ENCODE peak calls at places on chromosome 9, in four cellular contexts. One of them, this sample, is unnamed.

GRCh38 chr9:94108584-94108983 is 24.3 kb downstream of the PTPDC1 start:
- DNase-seq in dermis blood vessel endothelial cell: peak; percentile 19
- DNase-seq in GM12892: no peak
- DNase-seq in HCEC 1CT: peak; percentile 9
- DNase-seq in this sample: no peak

GRCh38 chr9:112487008-112487798 is 576 bp downstream of the KIAA1958 start:
- DNase-seq in dermis blood vessel endothelial cell: peak; percentile 56
- DNase-seq in HCEC 1CT: peak; percentile 32
- DNase-seq in GM12892: peak; percentile 45
- DNase-seq in this sample: peak; percentile 23

GRCh38 chr9:31347082-31347617 is 1037.3 kb upstream of the ACO1 start:
- DNase-seq in dermis blood vessel endothelial cell: peak; percentile 82
- DNase-seq in GM12892: no peak
- DNase-seq in HCEC 1CT: no peak
- DNase-seq in this sample: no peak

GRCh38 chr9:110064721-110065252 is 143.2 kb downstream of the C9orf152 start:
- DNase-seq in GM12892: no peak
- DNase-seq in dermis blood vessel endothelial cell: no peak
- DNase-seq in HCEC 1CT: no peak
- DNase-seq in this sample: no peak

GRCh38 chr9:127772603-127773002 is 5.9 kb downstream of the SH2D3C start:
- DNase-seq in HCEC 1CT: no peak
- DNase-seq in dermis blood vessel endothelial cell: no peak
- DNase-seq in GM12892: no peak
- DNase-seq in this sample: no peak

GRCh38 chr9:126925876-126926275 is 11.3 kb downstream of the RALGPS1 start:
- DNase-seq in GM12892: no peak
- DNase-seq in dermis blood vessel endothelial cell: no peak
- DNase-seq in HCEC 1CT: no peak
- DNase-seq in this sample: no peak

GRCh38 chr9:69204869-69205268 is 30.8 kb downstream of the TJP2 start:
- DNase-seq in dermis blood vessel endothelial cell: peak; percentile 61
- DNase-seq in GM12892: no peak
- DNase-seq in HCEC 1CT: peak; percentile 35
- DNase-seq in this sample: no peak

GRCh38 chr9:121363586-121363961 is 6.5 kb downstream of the STOM start:
- DNase-seq in HCEC 1CT: no peak
- DNase-seq in GM12892: no peak
- DNase-seq in dermis blood vessel endothelial cell: peak; percentile 27
- DNase-seq in this sample: no peak

GRCh38 chr9:128001411-128002298 is 20.9 kb upstream of the EEIG1 start:
- DNase-seq in HCEC 1CT: peak; percentile 90
- DNase-seq in GM12892: no peak
- DNase-seq in dermis blood vessel endothelial cell: peak; percentile 86
- DNase-seq in this sample: no peak

GRCh38 chr9:132451276-132451675 is 41.3 kb downstream of the CFAP77 start:
- DNase-seq in HCEC 1CT: no peak
- DNase-seq in GM12892: no peak
- DNase-seq in dermis blood vessel endothelial cell: no peak
- DNase-seq in this sample: no peak

GRCh38 chr9:87875839-87876545 is 6.7 kb upstream of the SPATA31E1 start:
- DNase-seq in dermis blood vessel endothelial cell: no peak
- DNase-seq in GM12892: no peak
- DNase-seq in HCEC 1CT: no peak
- DNase-seq in this sample: no peak

GRCh38 chr9:133714606-133715294 is 23.4 kb downstream of the SARDH start:
- DNase-seq in HCEC 1CT: no peak
- DNase-seq in dermis blood vessel endothelial cell: no peak
- DNase-seq in GM12892: no peak
- DNase-seq in this sample: no peak

GRCh38 chr9:100355561-100355960 is 2.8 kb upstream of the TEX10 start:
- DNase-seq in HCEC 1CT: no peak
- DNase-seq in GM12892: no peak
- DNase-seq in dermis blood vessel endothelial cell: peak; percentile 12
- DNase-seq in this sample: no peak

GRCh38 chr9:120611690-120612068 is 31.7 kb upstream of the CDK5RAP2 start:
- DNase-seq in GM12892: no peak
- DNase-seq in HCEC 1CT: no peak
- DNase-seq in dermis blood vessel endothelial cell: no peak
- DNase-seq in this sample: no peak

GRCh38 chr9:93218671-93219420 is 34.9 kb downstream of the WNK2 start:
- DNase-seq in dermis blood vessel endothelial cell: no peak
- DNase-seq in GM12892: no peak
- DNase-seq in HCEC 1CT: no peak
- DNase-seq in this sample: no peak

GRCh38 chr9:89870207-89870606 is 265.4 kb downstream of the GADD45G start:
- DNase-seq in GM12892: no peak
- DNase-seq in HCEC 1CT: no peak
- DNase-seq in dermis blood vessel endothelial cell: no peak
- DNase-seq in this sample: no peak

GRCh38 chr9:115042781-115043509 is 75.0 kb downstream of the TNC start:
- DNase-seq in HCEC 1CT: no peak
- DNase-seq in dermis blood vessel endothelial cell: no peak
- DNase-seq in GM12892: no peak
- DNase-seq in this sample: no peak

GRCh38 chr9:121773954-121774714 is 122.7 kb downstream of the DAB2IP start:
- DNase-seq in HCEC 1CT: no peak
- DNase-seq in GM12892: no peak
- DNase-seq in dermis blood vessel endothelial cell: no peak
- DNase-seq in this sample: no peak

GRCh38 chr9:134175808-134176598 is 11.6 kb upstream of the RNU6ATAC start:
- DNase-seq in HCEC 1CT: no peak
- DNase-seq in GM12892: no peak
- DNase-seq in dermis blood vessel endothelial cell: peak; percentile 27
- DNase-seq in this sample: no peak

GRCh38 chr9:18351216-18351615 is 122.7 kb upstream of the ADAMTSL1 start:
- DNase-seq in HCEC 1CT: peak; percentile 10
- DNase-seq in GM12892: no peak
- DNase-seq in dermis blood vessel endothelial cell: no peak
- DNase-seq in this sample: no peak

GRCh38 chr9:97980918-97981827 is 2.0 kb upstream of the ANP32B start:
- DNase-seq in GM12892: no peak
- DNase-seq in dermis blood vessel endothelial cell: no peak
- DNase-seq in HCEC 1CT: no peak
- DNase-seq in this sample: no peak

GRCh38 chr9:3468407-3469205 is 57.2 kb downstream of the RFX3 start:
- DNase-seq in dermis blood vessel endothelial cell: no peak
- DNase-seq in GM12892: no peak
- DNase-seq in HCEC 1CT: no peak
- DNase-seq in this sample: no peak

This sample was measured in GM12891.